ENCODE peak calls at places on chromosomes 16 and 17, in six cellular contexts. One of them, this sample, is unnamed.

GRCh38 chr17:66839616-66840015 is 4.7 kb downstream of the CACNG5 start:
- DNase-seq in WTC11: no peak
- DNase-seq in heart right ventricle: no peak
- DNase-seq in AG04450: no peak
- DNase-seq in Caco-2: no peak
- DNase-seq in pulmonary artery endothelial cell: no peak
- DNase-seq in this sample: no peak

GRCh38 chr17:16358394-16358793 is 5.1 kb upstream of the CENPV start:
- DNase-seq in Caco-2: no peak
- DNase-seq in pulmonary artery endothelial cell: no peak
- DNase-seq in heart right ventricle: no peak
- DNase-seq in WTC11: no peak
- DNase-seq in AG04450: no peak
- DNase-seq in this sample: no peak

GRCh38 chr17:32019228-32019627 is 12.0 kb downstream of the LRRC37B start:
- DNase-seq in Caco-2: no peak
- DNase-seq in WTC11: no peak
- DNase-seq in pulmonary artery endothelial cell: no peak
- DNase-seq in heart right ventricle: no peak
- DNase-seq in AG04450: no peak
- DNase-seq in this sample: no peak

GRCh38 chr16:62034236-62035114 is 1.8 kb downstream of the CDH8 start:
- DNase-seq in WTC11: peak; percentile 19
- DNase-seq in pulmonary artery endothelial cell: no peak
- DNase-seq in AG04450: no peak
- DNase-seq in Caco-2: no peak
- DNase-seq in heart right ventricle: no peak
- DNase-seq in this sample: no peak

GRCh38 chr16:2816751-2817495 is at the start of gene PRSS21:
- DNase-seq in heart right ventricle: no peak
- DNase-seq in Caco-2: no peak
- DNase-seq in pulmonary artery endothelial cell: no peak
- DNase-seq in WTC11: peak; percentile 67
- DNase-seq in AG04450: no peak
- DNase-seq in this sample: no peak

GRCh38 chr16:27920391-27920891 is 143.1 kb downstream of the GSG1L start:
- DNase-seq in AG04450: no peak
- DNase-seq in heart right ventricle: no peak
- DNase-seq in Caco-2: peak; percentile 37
- DNase-seq in pulmonary artery endothelial cell: no peak
- DNase-seq in WTC11: peak; percentile 67
- DNase-seq in this sample: no peak

GRCh38 chr16:86577314-86577971 is 906 bp upstream of the FOXL1 start:
- DNase-seq in AG04450: peak; percentile 93
- DNase-seq in Caco-2: no peak
- DNase-seq in pulmonary artery endothelial cell: no peak
- DNase-seq in WTC11: no peak
- DNase-seq in heart right ventricle: no peak
- DNase-seq in this sample: peak; percentile 69

GRCh38 chr17:65594585-65594940 is 33.1 kb upstream of the AXIN2 start:
- DNase-seq in pulmonary artery endothelial cell: no peak
- DNase-seq in AG04450: peak; percentile 6
- DNase-seq in heart right ventricle: no peak
- DNase-seq in WTC11: no peak
- DNase-seq in Caco-2: no peak
- DNase-seq in this sample: peak; percentile 17

GRCh38 chr16:9929313-9929712 is 252.9 kb downstream of the GRIN2A start:
- DNase-seq in Caco-2: no peak
- DNase-seq in heart right ventricle: no peak
- DNase-seq in WTC11: no peak
- DNase-seq in AG04450: no peak
- DNase-seq in pulmonary artery endothelial cell: no peak
- DNase-seq in this sample: no peak

GRCh38 chr16:2027024-2028010 is 615 bp downstream of the NHERF2 start:
- DNase-seq in Caco-2: peak; percentile 51
- DNase-seq in AG04450: no peak
- DNase-seq in heart right ventricle: peak; percentile 49
- DNase-seq in WTC11: no peak
- DNase-seq in pulmonary artery endothelial cell: no peak
- DNase-seq in this sample: peak; percentile 32

GRCh38 chr17:49992933-49993422 is 2.0 kb downstream of the DLX3 start:
- DNase-seq in pulmonary artery endothelial cell: no peak
- DNase-seq in WTC11: no peak
- DNase-seq in heart right ventricle: no peak
- DNase-seq in Caco-2: no peak
- DNase-seq in AG04450: no peak
- DNase-seq in this sample: no peak

GRCh38 chr17:8393470-8394231 is 4.0 kb downstream of the RNF222 start:
- DNase-seq in Caco-2: no peak
- DNase-seq in pulmonary artery endothelial cell: no peak
- DNase-seq in WTC11: no peak
- DNase-seq in AG04450: no peak
- DNase-seq in heart right ventricle: no peak
- DNase-seq in this sample: peak; percentile 27

GRCh38 chr17:6355196-6355595 is 79.7 kb downstream of the AIPL1 start:
- DNase-seq in Caco-2: no peak
- DNase-seq in WTC11: no peak
- DNase-seq in pulmonary artery endothelial cell: no peak
- DNase-seq in heart right ventricle: no peak
- DNase-seq in AG04450: no peak
- DNase-seq in this sample: no peak

GRCh38 chr16:19089410-19089955 is 22.1 kb downstream of the COQ7 start:
- DNase-seq in AG04450: no peak
- DNase-seq in heart right ventricle: no peak
- DNase-seq in WTC11: no peak
- DNase-seq in Caco-2: no peak
- DNase-seq in pulmonary artery endothelial cell: no peak
- DNase-seq in this sample: no peak

GRCh38 chr16:17836868-17837602 is 366.3 kb upstream of the XYLT1 start:
- DNase-seq in heart right ventricle: no peak
- DNase-seq in AG04450: peak; percentile 81
- DNase-seq in WTC11: peak; percentile 30
- DNase-seq in pulmonary artery endothelial cell: no peak
- DNase-seq in Caco-2: peak; percentile 0
- DNase-seq in this sample: peak; percentile 55

GRCh38 chr16:84362410-84362809 is 5.9 kb upstream of the ATP2C2 start:
- DNase-seq in WTC11: no peak
- DNase-seq in pulmonary artery endothelial cell: no peak
- DNase-seq in heart right ventricle: no peak
- DNase-seq in AG04450: no peak
- DNase-seq in Caco-2: no peak
- DNase-seq in this sample: no peak

GRCh38 chr17:81517009-81517338 is 4.4 kb upstream of the ACTG1 start:
- DNase-seq in AG04450: no peak
- DNase-seq in heart right ventricle: peak; percentile 15
- DNase-seq in Caco-2: no peak
- DNase-seq in WTC11: no peak
- DNase-seq in pulmonary artery endothelial cell: no peak
- DNase-seq in this sample: no peak

GRCh38 chr17:21167303-21167702 is 40.5 kb downstream of the DHRS7B start:
- DNase-seq in heart right ventricle: no peak
- DNase-seq in WTC11: no peak
- DNase-seq in AG04450: no peak
- DNase-seq in pulmonary artery endothelial cell: no peak
- DNase-seq in Caco-2: no peak
- DNase-seq in this sample: peak; percentile 20

GRCh38 chr17:61200349-61200735 is 199.3 kb upstream of the TBX2 start:
- DNase-seq in heart right ventricle: no peak
- DNase-seq in Caco-2: peak; percentile 15
- DNase-seq in WTC11: no peak
- DNase-seq in AG04450: peak; percentile 36
- DNase-seq in pulmonary artery endothelial cell: no peak
- DNase-seq in this sample: no peak

GRCh38 chr17:37698856-37699255 is 46.0 kb downstream of the HNF1B start:
- DNase-seq in heart right ventricle: no peak
- DNase-seq in Caco-2: no peak
- DNase-seq in WTC11: no peak
- DNase-seq in pulmonary artery endothelial cell: no peak
- DNase-seq in AG04450: no peak
- DNase-seq in this sample: no peak

GRCh38 chr17:43917016-43917347 is 9.6 kb upstream of the MPP2 start:
- DNase-seq in WTC11: no peak
- DNase-seq in heart right ventricle: no peak
- DNase-seq in Caco-2: no peak
- DNase-seq in pulmonary artery endothelial cell: no peak
- DNase-seq in AG04450: no peak
- DNase-seq in this sample: no peak

GRCh38 chr17:46977348-46977747 is 1.7 kb downstream of the RPRML start:
- DNase-seq in WTC11: peak; percentile 84
- DNase-seq in AG04450: no peak
- DNase-seq in heart right ventricle: no peak
- DNase-seq in pulmonary artery endothelial cell: no peak
- DNase-seq in Caco-2: peak; percentile 74
- DNase-seq in this sample: peak; percentile 27

GRCh38 chr17:1916339-1916738 is 86.5 kb downstream of the RPA1 start:
- DNase-seq in pulmonary artery endothelial cell: no peak
- DNase-seq in AG04450: no peak
- DNase-seq in Caco-2: no peak
- DNase-seq in WTC11: no peak
- DNase-seq in heart right ventricle: no peak
- DNase-seq in this sample: no peak

GRCh38 chr17:16349461-16349860 is 3.8 kb downstream of the CENPV start:
- DNase-seq in WTC11: no peak
- DNase-seq in Caco-2: no peak
- DNase-seq in pulmonary artery endothelial cell: no peak
- DNase-seq in AG04450: no peak
- DNase-seq in heart right ventricle: no peak
- DNase-seq in this sample: no peak

GRCh38 chr17:76948726-76949342 is 80.6 kb downstream of the MGAT5B start:
- DNase-seq in pulmonary artery endothelial cell: no peak
- DNase-seq in AG04450: no peak
- DNase-seq in heart right ventricle: no peak
- DNase-seq in WTC11: no peak
- DNase-seq in Caco-2: no peak
- DNase-seq in this sample: no peak

GRCh38 chr17:4018446-4018845 is 54.2 kb upstream of the ATP2A3 start:
- DNase-seq in AG04450: no peak
- DNase-seq in pulmonary artery endothelial cell: no peak
- DNase-seq in heart right ventricle: no peak
- DNase-seq in Caco-2: no peak
- DNase-seq in WTC11: no peak
- DNase-seq in this sample: no peak

GRCh38 chr16:76081936-76082335 is 195.3 kb upstream of the CNTNAP4 start:
- DNase-seq in Caco-2: no peak
- DNase-seq in heart right ventricle: no peak
- DNase-seq in WTC11: no peak
- DNase-seq in pulmonary artery endothelial cell: no peak
- DNase-seq in AG04450: no peak
- DNase-seq in this sample: no peak

GRCh38 chr16:73066927-73067670 is 19.2 kb upstream of the ZFHX3 start:
- DNase-seq in Caco-2: no peak
- DNase-seq in heart right ventricle: no peak
- DNase-seq in WTC11: no peak
- DNase-seq in AG04450: no peak
- DNase-seq in pulmonary artery endothelial cell: peak; percentile 53
- DNase-seq in this sample: peak; percentile 76

GRCh38 chr16:82034981-82035612 is at the start of gene HSD17B2:
- DNase-seq in pulmonary artery endothelial cell: no peak
- DNase-seq in Caco-2: peak; percentile 47
- DNase-seq in heart right ventricle: no peak
- DNase-seq in WTC11: no peak
- DNase-seq in AG04450: no peak
- DNase-seq in this sample: no peak

GRCh38 chr17:4301066-4301465 is 37.3 kb upstream of the ANKFY1 start:
- DNase-seq in heart right ventricle: peak; percentile 19
- DNase-seq in pulmonary artery endothelial cell: no peak
- DNase-seq in WTC11: no peak
- DNase-seq in Caco-2: no peak
- DNase-seq in AG04450: no peak
- DNase-seq in this sample: no peak

GRCh38 chr16:22001591-22001990 is 675 bp upstream of the PDZD9 start:
- DNase-seq in heart right ventricle: no peak
- DNase-seq in AG04450: peak; percentile 13
- DNase-seq in WTC11: no peak
- DNase-seq in pulmonary artery endothelial cell: no peak
- DNase-seq in Caco-2: no peak
- DNase-seq in this sample: peak; percentile 69

GRCh38 chr17:35612924-35613521 is 25.9 kb downstream of the AP2B1 start:
- DNase-seq in pulmonary artery endothelial cell: no peak
- DNase-seq in heart right ventricle: peak; percentile 20
- DNase-seq in AG04450: no peak
- DNase-seq in Caco-2: peak; percentile 67
- DNase-seq in WTC11: peak; percentile 46
- DNase-seq in this sample: peak; percentile 77

GRCh38 chr17:67833134-67833533 is 7.8 kb downstream of the BPTF start:
- DNase-seq in pulmonary artery endothelial cell: no peak
- DNase-seq in heart right ventricle: no peak
- DNase-seq in Caco-2: no peak
- DNase-seq in AG04450: no peak
- DNase-seq in WTC11: no peak
- DNase-seq in this sample: no peak

GRCh38 chr16:13269359-13269758 is 368.0 kb downstream of the SHISA9 start:
- DNase-seq in pulmonary artery endothelial cell: no peak
- DNase-seq in AG04450: no peak
- DNase-seq in heart right ventricle: no peak
- DNase-seq in Caco-2: no peak
- DNase-seq in WTC11: no peak
- DNase-seq in this sample: no peak

This sample was measured in cardiac fibroblast.